ENCODE peak calls at places on chromosome 18, in four cellular contexts. One of them, this sample, is unnamed. For H3K4me1, the result is how much of the 10 kb centered on the place peaks cover.

GRCh38 chr18:68916734-68917133 is 118.9 kb downstream of the CCDC102B start:
- DNase-seq in hepatocyte: no peak
- DNase-seq in upper lobe of right lung: no peak
- DNase-seq in right cardiac atrium: no peak
- DNase-seq in this sample: no peak

GRCh38 chr18:78240867-78241266 is 738.8 kb upstream of the SALL3 start:
- DNase-seq in upper lobe of right lung: no peak
- DNase-seq in hepatocyte: no peak
- DNase-seq in right cardiac atrium: no peak
- DNase-seq in this sample: no peak

GRCh38 chr18:7980136-7980535 is 413.0 kb downstream of the PTPRM start:
- DNase-seq in hepatocyte: no peak
- DNase-seq in right cardiac atrium: no peak
- DNase-seq in upper lobe of right lung: no peak
- DNase-seq in this sample: no peak

GRCh38 chr18:38611036-38611964 is 1045.7 kb upstream of the CELF4 start:
- DNase-seq in hepatocyte: no peak
- DNase-seq in right cardiac atrium: peak
- DNase-seq in upper lobe of right lung: no peak
- DNase-seq in this sample: peak

GRCh38 chr18:69817335-69817935 is 130.2 kb downstream of the CD226 start:
- DNase-seq in upper lobe of right lung: no peak
- DNase-seq in right cardiac atrium: no peak
- DNase-seq in hepatocyte: no peak
- DNase-seq in this sample: no peak

GRCh38 chr18:35456181-35456850 is 41.4 kb downstream of the INO80C start:
- DNase-seq in hepatocyte: no peak
- DNase-seq in upper lobe of right lung: no peak
- DNase-seq in right cardiac atrium: no peak
- DNase-seq in this sample: no peak

GRCh38 chr18:46958209-46958608 is 40.8 kb downstream of the KATNAL2 start:
- DNase-seq in right cardiac atrium: no peak
- DNase-seq in upper lobe of right lung: no peak
- DNase-seq in hepatocyte: no peak
- DNase-seq in this sample: no peak

GRCh38 chr18:69400253-69400975 is at the start of gene DOK6:
- DNase-seq in upper lobe of right lung: peak
- DNase-seq in right cardiac atrium: peak
- DNase-seq in hepatocyte: peak
- DNase-seq in this sample: peak

GRCh38 chr18:48076461-48076860 is 146.0 kb upstream of the SMAD2 start:
- DNase-seq in hepatocyte: no peak
- DNase-seq in right cardiac atrium: no peak
- DNase-seq in upper lobe of right lung: peak
- DNase-seq in this sample: no peak

GRCh38 chr18:7338846-7339245 is 108.0 kb downstream of the LRRC30 start:
- DNase-seq in hepatocyte: no peak
- DNase-seq in right cardiac atrium: no peak
- DNase-seq in upper lobe of right lung: no peak
- DNase-seq in this sample: no peak

GRCh38 chr18:61546598-61546997 is 213.4 kb downstream of the CDH20 start:
- DNase-seq in hepatocyte: peak
- DNase-seq in upper lobe of right lung: no peak
- DNase-seq in right cardiac atrium: no peak
- DNase-seq in this sample: no peak

GRCh38 chr18:59748628-59749360 is 51.6 kb upstream of the CCBE1 start:
- DNase-seq in hepatocyte: no peak
- DNase-seq in upper lobe of right lung: no peak
- DNase-seq in right cardiac atrium: no peak
- DNase-seq in this sample: no peak

DNA sequence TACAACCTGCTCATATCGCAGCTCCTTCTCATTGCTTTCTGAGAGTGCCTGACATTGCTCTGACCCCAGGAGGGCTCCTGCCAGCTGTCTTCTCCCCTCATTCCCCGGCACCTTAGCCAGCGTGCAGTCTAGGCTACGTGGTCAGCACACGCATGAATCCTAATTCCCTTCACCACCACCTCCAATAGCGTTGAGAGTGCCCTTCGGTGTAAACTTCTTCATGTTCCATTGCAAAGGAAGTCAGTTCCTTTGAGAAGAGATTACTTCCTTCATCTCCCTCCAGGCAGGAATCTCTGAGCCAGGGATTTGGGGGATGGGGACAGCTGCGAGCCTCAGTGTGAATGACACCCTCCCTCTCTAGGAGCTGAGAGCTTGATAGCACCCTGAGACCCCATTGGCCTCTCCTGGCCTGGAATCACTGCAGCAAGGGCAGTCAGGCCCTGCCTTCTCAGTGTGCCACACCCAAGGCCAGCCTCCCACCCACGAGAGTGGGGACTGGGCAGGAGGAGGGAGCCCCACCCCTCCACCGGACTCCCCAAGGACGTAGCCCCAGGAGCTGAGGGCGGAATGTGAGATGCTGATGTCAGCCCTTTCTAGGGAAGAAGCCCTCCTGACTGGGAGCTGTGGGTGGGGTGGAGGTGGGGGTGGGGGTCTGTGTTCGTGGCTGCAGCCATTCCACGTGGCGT is 53.4 kb downstream of the SLC66A2 start:
- DNase-seq in right cardiac atrium: no peak
- DNase-seq in hepatocyte: no peak
- DNase-seq in upper lobe of right lung: peak
- DNase-seq in this sample: no peak
- H3K4me3 ChIP-seq in right cardiac atrium: no peak
- H3K4me3 ChIP-seq in hepatocyte: no peak
- H3K4me3 ChIP-seq in upper lobe of right lung: no peak
- H3K4me3 ChIP-seq in this sample: no peak

GRCh38 chr18:2871111-2871720 is 24.4 kb downstream of the EMILIN2 start:
- DNase-seq in hepatocyte: no peak
- DNase-seq in upper lobe of right lung: no peak
- DNase-seq in right cardiac atrium: no peak
- DNase-seq in this sample: no peak
- H3K4me1 ChIP-seq in hepatocyte: under half
- H3K4me1 ChIP-seq in upper lobe of right lung: under half
- H3K4me1 ChIP-seq in right cardiac atrium: under half
- H3K4me1 ChIP-seq in this sample: under half

GRCh38 chr18:76588591-76589303 is 93.7 kb upstream of the ZNF516 start:
- DNase-seq in hepatocyte: no peak
- DNase-seq in right cardiac atrium: no peak
- DNase-seq in upper lobe of right lung: no peak
- DNase-seq in this sample: no peak
- H3K4me3 ChIP-seq in hepatocyte: peak
- H3K4me3 ChIP-seq in right cardiac atrium: peak
- H3K4me3 ChIP-seq in upper lobe of right lung: peak
- H3K4me3 ChIP-seq in this sample: peak

DNA sequence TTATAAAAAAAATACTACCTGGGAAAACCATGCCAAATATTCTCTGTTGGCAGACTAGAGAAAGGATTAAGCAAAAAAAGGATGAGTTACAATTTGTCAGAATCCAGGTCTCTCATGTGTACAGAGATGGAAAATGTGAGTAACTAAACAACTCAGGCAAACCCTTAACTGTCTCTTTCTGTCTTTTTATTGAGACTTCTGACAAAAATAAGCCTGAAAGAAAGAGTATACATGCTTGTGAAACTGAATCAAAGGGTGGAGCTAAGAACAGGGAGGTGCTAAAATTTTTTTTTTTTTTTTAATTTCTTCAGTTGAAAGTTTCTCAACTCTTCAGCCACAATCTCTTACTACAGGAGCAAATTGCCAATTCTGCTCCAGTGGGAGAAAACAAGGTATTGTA is at the start of gene SERPINB10:
- DNase-seq in upper lobe of right lung: no peak
- DNase-seq in hepatocyte: no peak
- DNase-seq in right cardiac atrium: no peak
- DNase-seq in this sample: no peak
- H3K4me1 ChIP-seq in upper lobe of right lung: under half
- H3K4me1 ChIP-seq in hepatocyte: under half
- H3K4me1 ChIP-seq in right cardiac atrium: under half
- H3K4me1 ChIP-seq in this sample: under half

GRCh38 chr18:44802508-44802907 is 121.8 kb downstream of the SETBP1 start:
- DNase-seq in upper lobe of right lung: no peak
- DNase-seq in hepatocyte: no peak
- DNase-seq in right cardiac atrium: no peak
- DNase-seq in this sample: no peak

GRCh38 chr18:44804033-44804432 is 123.3 kb downstream of the SETBP1 start:
- DNase-seq in right cardiac atrium: no peak
- DNase-seq in hepatocyte: no peak
- DNase-seq in upper lobe of right lung: no peak
- DNase-seq in this sample: no peak

GRCh38 chr18:44805176-44805575 is 124.5 kb downstream of the SETBP1 start:
- DNase-seq in right cardiac atrium: no peak
- DNase-seq in hepatocyte: no peak
- DNase-seq in upper lobe of right lung: no peak
- DNase-seq in this sample: no peak

GRCh38 chr18:44801796-44802195 is 121.1 kb downstream of the SETBP1 start:
- DNase-seq in hepatocyte: no peak
- DNase-seq in upper lobe of right lung: no peak
- DNase-seq in right cardiac atrium: no peak
- DNase-seq in this sample: no peak

GRCh38 chr18:44803019-44803650 is 122.4 kb downstream of the SETBP1 start:
- DNase-seq in right cardiac atrium: no peak
- DNase-seq in hepatocyte: peak
- DNase-seq in upper lobe of right lung: no peak
- DNase-seq in this sample: peak
- H3K4me3 ChIP-seq in right cardiac atrium: no peak
- H3K4me3 ChIP-seq in hepatocyte: no peak
- H3K4me3 ChIP-seq in upper lobe of right lung: no peak
- H3K4me3 ChIP-seq in this sample: no peak

GRCh38 chr18:76977681-76978234 is 154.8 kb downstream of the MBP start:
- DNase-seq in hepatocyte: no peak
- DNase-seq in right cardiac atrium: no peak
- DNase-seq in upper lobe of right lung: peak
- DNase-seq in this sample: no peak
- H3K4me1 ChIP-seq in hepatocyte: under half
- H3K4me1 ChIP-seq in right cardiac atrium: under half
- H3K4me1 ChIP-seq in upper lobe of right lung: under half
- H3K4me1 ChIP-seq in this sample: under half

GRCh38 chr18:11994708-11995444 is 13.6 kb downstream of the IMPA2 start:
- DNase-seq in upper lobe of right lung: no peak
- DNase-seq in hepatocyte: peak
- DNase-seq in right cardiac atrium: peak
- DNase-seq in this sample: no peak

GRCh38 chr18:11991021-11991770 is 9.9 kb downstream of the IMPA2 start:
- DNase-seq in hepatocyte: no peak
- DNase-seq in upper lobe of right lung: no peak
- DNase-seq in right cardiac atrium: no peak
- DNase-seq in this sample: no peak

GRCh38 chr18:11992096-11992785 is 10.9 kb downstream of the IMPA2 start:
- DNase-seq in right cardiac atrium: no peak
- DNase-seq in hepatocyte: no peak
- DNase-seq in upper lobe of right lung: no peak
- DNase-seq in this sample: no peak

GRCh38 chr18:11994346-11994707 is 13.0 kb downstream of the IMPA2 start:
- DNase-seq in hepatocyte: peak
- DNase-seq in upper lobe of right lung: no peak
- DNase-seq in right cardiac atrium: peak
- DNase-seq in this sample: no peak

DNA sequence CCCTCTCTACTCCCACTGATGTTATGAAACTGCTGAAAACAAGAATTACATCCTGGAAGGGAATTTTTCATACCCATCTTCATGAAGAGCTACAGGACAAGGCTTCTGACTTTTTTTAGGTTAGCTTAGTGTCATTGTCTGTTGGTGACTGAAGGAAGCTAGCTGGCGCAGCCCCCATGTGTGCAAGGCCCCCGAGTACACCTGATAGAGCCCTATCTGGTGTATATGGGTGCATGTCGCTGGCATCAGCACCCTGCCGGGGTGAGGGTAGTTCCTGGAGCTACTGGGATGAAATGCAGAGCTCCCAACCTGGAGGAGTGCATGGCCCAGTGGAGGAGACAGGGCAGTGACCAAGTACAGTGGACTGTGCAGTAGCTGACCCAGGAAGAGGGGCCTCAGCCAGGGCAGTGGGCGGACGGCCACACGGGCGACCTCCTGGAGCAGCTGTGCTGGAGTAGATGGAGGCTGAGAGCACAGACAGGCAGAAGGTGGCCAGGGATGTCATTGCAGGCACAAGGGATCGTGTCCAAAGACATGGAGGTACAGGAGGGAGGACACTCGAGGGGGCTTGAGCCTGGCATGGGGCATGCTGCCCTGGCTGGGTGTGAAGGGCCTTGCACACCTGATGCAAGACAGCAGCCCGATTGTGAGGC is 12.1 kb downstream of the IMPA2 start:
- DNase-seq in right cardiac atrium: no peak
- DNase-seq in hepatocyte: no peak
- DNase-seq in upper lobe of right lung: no peak
- DNase-seq in this sample: no peak
- H3K4me3 ChIP-seq in right cardiac atrium: no peak
- H3K4me3 ChIP-seq in hepatocyte: no peak
- H3K4me3 ChIP-seq in upper lobe of right lung: no peak
- H3K4me3 ChIP-seq in this sample: no peak

GRCh38 chr18:79626905-79627749 is 52.5 kb upstream of the CTDP1 start:
- DNase-seq in right cardiac atrium: peak
- DNase-seq in hepatocyte: no peak
- DNase-seq in upper lobe of right lung: peak
- DNase-seq in this sample: no peak

GRCh38 chr18:79628416-79629248 is 51.0 kb upstream of the CTDP1 start:
- DNase-seq in upper lobe of right lung: peak
- DNase-seq in hepatocyte: no peak
- DNase-seq in right cardiac atrium: no peak
- DNase-seq in this sample: no peak

GRCh38 chr18:79625924-79626561 is 53.6 kb upstream of the CTDP1 start:
- DNase-seq in upper lobe of right lung: peak
- DNase-seq in hepatocyte: no peak
- DNase-seq in right cardiac atrium: peak
- DNase-seq in this sample: no peak

GRCh38 chr18:79629249-79629558 is 50.4 kb upstream of the CTDP1 start:
- DNase-seq in hepatocyte: no peak
- DNase-seq in upper lobe of right lung: no peak
- DNase-seq in right cardiac atrium: no peak
- DNase-seq in this sample: no peak

DNA sequence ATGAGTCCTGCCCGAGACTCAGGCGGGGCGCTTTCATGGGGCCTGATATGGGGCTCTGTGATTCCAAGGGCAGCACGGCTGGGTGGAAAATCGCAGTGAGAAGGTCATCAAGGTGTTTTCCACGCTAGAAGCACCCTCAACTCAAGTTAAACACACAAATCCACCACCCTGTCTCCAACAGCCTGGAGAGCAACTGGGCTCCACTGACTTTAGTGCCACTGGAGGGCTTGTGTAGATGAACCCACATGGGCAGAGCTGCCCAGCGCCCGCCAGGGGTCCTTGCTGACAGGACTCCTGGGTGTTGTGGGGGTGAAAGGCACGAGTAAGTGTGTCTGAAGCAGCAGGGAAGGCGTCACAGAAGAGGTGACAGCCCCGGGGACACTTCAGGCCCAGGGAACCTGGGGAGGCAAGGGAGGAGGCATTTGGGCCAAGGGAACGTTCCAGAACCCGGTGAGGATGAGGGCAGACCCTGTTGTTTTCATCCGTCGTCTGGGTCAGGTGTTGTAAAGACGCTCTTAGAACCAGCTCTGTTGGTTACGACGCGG is 51.8 kb upstream of the CTDP1 start:
- DNase-seq in upper lobe of right lung: peak
- DNase-seq in right cardiac atrium: no peak
- DNase-seq in hepatocyte: no peak
- DNase-seq in this sample: no peak
- H3K4me1 ChIP-seq in upper lobe of right lung: under half
- H3K4me1 ChIP-seq in right cardiac atrium: under half
- H3K4me1 ChIP-seq in hepatocyte: under half
- H3K4me1 ChIP-seq in this sample: under half

This sample was measured in heart right ventricle.